ENCODE peak calls at places on chromosomes 3 and 15, in ten cellular contexts. O is epithelial cell of esophagus; V is posterior cingulate gyrus; M is GDM1; S is stimulated activated CD8-positive, alpha-beta memory T cell treated with anti-CD3 and anti-CD28 coated beads, Interleukin-15, amount 100 ng/mL, for 1 hour; U is C1 segment of cervical spinal cord; K is CD4-positive, CD25-positive, alpha-beta regulatory T cell; L is lung; W is cardiac septum; Y is cardiac fibroblast. A is an unnamed sample.
A peak's percentile ranks its signal among the peaks of the same experiment; 100 is the strongest.

GRCh38 chr3:146928421-146929059 is 323.4 kb upstream of the PLSCR5 start:
- DNase-seq in O (no peak), M (no peak), U (no peak), V (no peak), L (no peak), K (no peak), S (no peak), W (no peak), Y (no peak), A (no peak)

GRCh38 chr3:85054579-85054978 is 95.8 kb downstream of the CADM2 start:
- DNase-seq in L (no peak), Y (no peak), U (no peak), K (no peak), W (no peak), O (no peak), V (no peak), S (no peak), M (no peak), A (no peak)

GRCh38 chr15:96053039-96054021 is 277.2 kb upstream of the NR2F2 start:
- DNase-seq in L (peak; percentile 60), Y (peak; percentile 28), O (peak; percentile 52), S (no peak), U (no peak), K (no peak), W (peak; percentile 77), M (no peak), V (no peak), A (peak; percentile 46)

GRCh38 chr15:55196011-55196410 is 730 bp downstream of the RSL24D1 start:
- DNase-seq in Y (peak; percentile 21), W (no peak), K (no peak), O (peak; percentile 22), V (no peak), U (no peak), M (no peak), L (no peak), S (no peak), A (no peak)

GRCh38 chr3:50617096-50617791 is at the start of gene MAPKAPK3:
- DNase-seq in S (no peak), O (peak; percentile 40), U (no peak), K (no peak), W (no peak), V (no peak), L (no peak), M (no peak), Y (no peak), A (no peak)

GRCh38 chr3:37456270-37456708 is 281.9 kb upstream of the LRRFIP2 start:
- DNase-seq in K (no peak), O (no peak), V (no peak), S (no peak), L (peak; percentile 63), W (peak; percentile 91), U (no peak), Y (peak; percentile 61), M (no peak), A (peak; percentile 52)

GRCh38 chr15:66389098-66389858 is 2.6 kb downstream of the MAP2K1 start:
- DNase-seq in U (no peak), S (no peak), M (no peak), K (no peak), V (no peak), O (no peak), W (no peak), L (no peak), Y (no peak), A (no peak)

GRCh38 chr3:19945405-19946290 is 1.2 kb upstream of the RAB5A start:
- DNase-seq in U (no peak), W (no peak), Y (no peak), M (no peak), L (no peak), S (no peak), O (no peak), V (no peak), K (peak; percentile 4), A (peak; percentile 36)

GRCh38 chr15:31062310-31062964 is 39.1 kb downstream of the TRPM1 start:
- DNase-seq in M (no peak), V (no peak), U (no peak), Y (no peak), O (no peak), L (no peak), W (no peak), S (no peak), K (no peak), A (no peak)

GRCh38 chr3:111848246-111848645 is 10.8 kb upstream of the PHLDB2 start:
- DNase-seq in W (no peak), L (no peak), K (no peak), S (no peak), M (no peak), V (no peak), U (no peak), Y (no peak), O (no peak), A (peak; percentile 72)

GRCh38 chr3:8625991-8626390 is 18.6 kb downstream of the SSUH2 start:
- DNase-seq in U (no peak), V (no peak), L (no peak), W (peak; percentile 71), Y (peak; percentile 42), K (no peak), M (no peak), O (peak; percentile 23), S (no peak), A (peak; percentile 59)

GRCh38 chr3:23712656-23713559 is 92.8 kb upstream of the UBE2E1 start:
- DNase-seq in Y (peak; percentile 69), W (no peak), U (no peak), V (peak; percentile 44), S (no peak), K (no peak), O (peak; percentile 42), M (no peak), L (no peak), A (peak; percentile 95)

GRCh38 chr3:16122661-16123060 is 51.8 kb upstream of the GALNT15 start:
- DNase-seq in L (no peak), Y (no peak), O (peak; percentile 57), V (no peak), M (no peak), S (no peak), U (no peak), K (no peak), W (no peak), A (peak; percentile 84)

GRCh38 chr15:69612112-69612511 is 159.5 kb downstream of the RPLP1 start:
- DNase-seq in V (no peak), O (no peak), W (no peak), U (no peak), M (no peak), L (no peak), K (no peak), S (no peak), Y (no peak), A (no peak)

GRCh38 chr3:198079771-198080520 is 119.9 kb downstream of the LMLN start:
- DNase-seq in K (no peak), L (no peak), Y (peak; percentile 8), V (peak; percentile 18), O (peak; percentile 78), U (no peak), W (peak; percentile 76), S (no peak), M (no peak), A (peak; percentile 18)

GRCh38 chr3:102006812-102007485 is 157.6 kb downstream of the NFKBIZ start:
- DNase-seq in V (no peak), K (no peak), S (no peak), Y (peak; percentile 97), M (no peak), L (peak; percentile 74), W (no peak), O (peak; percentile 81), U (no peak), A (peak; percentile 58)

GRCh38 chr3:57544181-57545125 is at the start of gene DNAH12:
- DNase-seq in S (no peak), W (no peak), Y (no peak), K (no peak), M (no peak), L (peak; percentile 55), U (no peak), V (peak; percentile 17), O (peak; percentile 36), A (peak; percentile 49)

GRCh38 chr3:102224171-102224570 is 210.6 kb upstream of the ZPLD1 start:
- DNase-seq in U (no peak), K (no peak), O (peak; percentile 54), S (no peak), W (no peak), M (no peak), V (no peak), L (no peak), Y (peak; percentile 59), A (peak; percentile 17)

GRCh38 chr15:80323285-80323684 is 71.3 kb upstream of the CTXND1 start:
- DNase-seq in S (no peak), L (no peak), O (no peak), W (no peak), M (no peak), U (no peak), K (no peak), V (no peak), Y (peak; percentile 3), A (no peak)

GRCh38 chr15:45773149-45773548 is 138.3 kb downstream of the SQOR start:
- DNase-seq in L (no peak), V (no peak), W (no peak), O (peak; percentile 41), K (no peak), M (no peak), Y (peak; percentile 23), S (no peak), U (no peak), A (no peak)

GRCh38 chr3:190048831-190049541 is 71.7 kb downstream of the P3H2 start:
- DNase-seq in S (no peak), L (no peak), O (peak; percentile 61), M (no peak), V (no peak), W (no peak), U (no peak), Y (peak; percentile 80), K (no peak), A (peak; percentile 93)

GRCh38 chr15:38699633-38700230 is 135.1 kb upstream of the RASGRP1 start:
- DNase-seq in O (peak; percentile 79), Y (peak; percentile 73), L (peak; percentile 48), K (peak; percentile 61), S (peak; percentile 49), M (peak; percentile 69), U (no peak), W (no peak), V (peak; percentile 61), A (peak; percentile 71)

GRCh38 chr3:171192176-171192854 is 165.8 kb upstream of the SLC2A2 start:
- DNase-seq in V (no peak), U (no peak), S (no peak), O (peak; percentile 56), M (no peak), L (no peak), K (no peak), Y (peak; percentile 92), W (no peak), A (peak; percentile 98)

GRCh38 chr3:39961404-39961693 is 151.9 kb downstream of the MYRIP start:
- DNase-seq in K (no peak), W (no peak), M (no peak), U (no peak), S (no peak), L (no peak), V (no peak), O (no peak), Y (no peak), A (no peak)

GRCh38 chr3:121324320-121324719 is 221.5 kb downstream of the POLQ start:
- DNase-seq in W (no peak), U (no peak), K (no peak), S (no peak), L (no peak), O (no peak), M (no peak), Y (no peak), V (no peak), A (no peak)